ENCODE peak calls at places on chromosome 18, in seven cellular contexts. One of them, this sample, is unnamed.

GRCh38 chr18:35438480-35439234 is 59.1 kb downstream of the INO80C start:
- DNase-seq in osteoblast: peak
- DNase-seq in adipocyte: no peak
- DNase-seq in HCEC 1CT: no peak
- DNase-seq in left lobe of liver: no peak
- DNase-seq in CD8-positive, alpha-beta T cell: no peak
- DNase-seq in GM19239: no peak
- DNase-seq in this sample: no peak

GRCh38 chr18:62999392-62999791 is 284.1 kb downstream of the PHLPP1 start:
- DNase-seq in left lobe of liver: peak
- DNase-seq in CD8-positive, alpha-beta T cell: no peak
- DNase-seq in HCEC 1CT: peak
- DNase-seq in adipocyte: no peak
- DNase-seq in GM19239: no peak
- DNase-seq in osteoblast: peak
- DNase-seq in this sample: no peak

GRCh38 chr18:74204543-74205152 is 56.3 kb downstream of the TIMM21 start:
- DNase-seq in HCEC 1CT: no peak
- DNase-seq in left lobe of liver: peak
- DNase-seq in adipocyte: peak
- DNase-seq in GM19239: no peak
- DNase-seq in osteoblast: no peak
- DNase-seq in CD8-positive, alpha-beta T cell: no peak
- DNase-seq in this sample: no peak

GRCh38 chr18:78510636-78511035 is 469.0 kb upstream of the SALL3 start:
- DNase-seq in osteoblast: no peak
- DNase-seq in CD8-positive, alpha-beta T cell: no peak
- DNase-seq in left lobe of liver: no peak
- DNase-seq in GM19239: no peak
- DNase-seq in adipocyte: no peak
- DNase-seq in HCEC 1CT: no peak
- DNase-seq in this sample: no peak

GRCh38 chr18:49041677-49042570 is 91.2 kb upstream of the SMAD7 start:
- DNase-seq in adipocyte: peak
- DNase-seq in GM19239: no peak
- DNase-seq in CD8-positive, alpha-beta T cell: no peak
- DNase-seq in HCEC 1CT: peak
- DNase-seq in osteoblast: peak
- DNase-seq in left lobe of liver: no peak
- DNase-seq in this sample: peak

GRCh38 chr18:45806226-45806625 is 19.2 kb upstream of the SIGLEC15 start:
- DNase-seq in left lobe of liver: no peak
- DNase-seq in GM19239: no peak
- DNase-seq in HCEC 1CT: no peak
- DNase-seq in CD8-positive, alpha-beta T cell: no peak
- DNase-seq in osteoblast: no peak
- DNase-seq in adipocyte: no peak
- DNase-seq in this sample: no peak

GRCh38 chr18:36811955-36812354 is 16.8 kb downstream of the TPGS2 start:
- DNase-seq in osteoblast: no peak
- DNase-seq in left lobe of liver: no peak
- DNase-seq in CD8-positive, alpha-beta T cell: no peak
- DNase-seq in GM19239: no peak
- DNase-seq in adipocyte: peak
- DNase-seq in HCEC 1CT: no peak
- DNase-seq in this sample: no peak

GRCh38 chr18:48149020-48149685 is 218.7 kb upstream of the SMAD2 start:
- DNase-seq in CD8-positive, alpha-beta T cell: no peak
- DNase-seq in GM19239: no peak
- DNase-seq in osteoblast: no peak
- DNase-seq in adipocyte: no peak
- DNase-seq in left lobe of liver: no peak
- DNase-seq in HCEC 1CT: no peak
- DNase-seq in this sample: no peak

GRCh38 chr18:62245177-62245576 is 58.1 kb downstream of the RELCH start:
- DNase-seq in osteoblast: no peak
- DNase-seq in GM19239: no peak
- DNase-seq in HCEC 1CT: no peak
- DNase-seq in left lobe of liver: no peak
- DNase-seq in adipocyte: no peak
- DNase-seq in CD8-positive, alpha-beta T cell: no peak
- DNase-seq in this sample: no peak

GRCh38 chr18:27797484-27797883 is 379.4 kb downstream of the CDH2 start:
- DNase-seq in osteoblast: no peak
- DNase-seq in adipocyte: no peak
- DNase-seq in HCEC 1CT: no peak
- DNase-seq in CD8-positive, alpha-beta T cell: no peak
- DNase-seq in GM19239: no peak
- DNase-seq in left lobe of liver: no peak
- DNase-seq in this sample: no peak

GRCh38 chr18:35121531-35121930 is 80.3 kb downstream of the MAPRE2 start:
- DNase-seq in GM19239: no peak
- DNase-seq in left lobe of liver: no peak
- DNase-seq in osteoblast: no peak
- DNase-seq in CD8-positive, alpha-beta T cell: no peak
- DNase-seq in HCEC 1CT: no peak
- DNase-seq in adipocyte: no peak
- DNase-seq in this sample: no peak

GRCh38 chr18:70499218-70499691 is 210.4 kb downstream of the SOCS6 start:
- DNase-seq in osteoblast: no peak
- DNase-seq in GM19239: no peak
- DNase-seq in adipocyte: no peak
- DNase-seq in left lobe of liver: no peak
- DNase-seq in HCEC 1CT: no peak
- DNase-seq in CD8-positive, alpha-beta T cell: no peak
- DNase-seq in this sample: no peak

GRCh38 chr18:56651771-56652092 is 573 bp downstream of the WDR7 start:
- DNase-seq in GM19239: no peak
- DNase-seq in left lobe of liver: no peak
- DNase-seq in HCEC 1CT: no peak
- DNase-seq in osteoblast: no peak
- DNase-seq in adipocyte: no peak
- DNase-seq in CD8-positive, alpha-beta T cell: no peak
- DNase-seq in this sample: no peak

GRCh38 chr18:44696892-44697291 is 16.2 kb downstream of the SETBP1 start:
- DNase-seq in osteoblast: peak
- DNase-seq in adipocyte: no peak
- DNase-seq in HCEC 1CT: no peak
- DNase-seq in CD8-positive, alpha-beta T cell: no peak
- DNase-seq in GM19239: no peak
- DNase-seq in left lobe of liver: peak
- DNase-seq in this sample: no peak

GRCh38 chr18:33581816-33582215 is 3.8 kb downstream of the ASXL3 start:
- DNase-seq in left lobe of liver: no peak
- DNase-seq in CD8-positive, alpha-beta T cell: no peak
- DNase-seq in osteoblast: no peak
- DNase-seq in HCEC 1CT: no peak
- DNase-seq in adipocyte: no peak
- DNase-seq in GM19239: no peak
- DNase-seq in this sample: peak

GRCh38 chr18:31278609-31279071 is 39.3 kb upstream of the DSG1 start:
- DNase-seq in adipocyte: no peak
- DNase-seq in CD8-positive, alpha-beta T cell: no peak
- DNase-seq in HCEC 1CT: no peak
- DNase-seq in osteoblast: no peak
- DNase-seq in GM19239: no peak
- DNase-seq in left lobe of liver: no peak
- DNase-seq in this sample: no peak

GRCh38 chr18:56728741-56729140 is 77.6 kb downstream of the WDR7 start:
- DNase-seq in osteoblast: no peak
- DNase-seq in GM19239: no peak
- DNase-seq in left lobe of liver: no peak
- DNase-seq in adipocyte: no peak
- DNase-seq in HCEC 1CT: no peak
- DNase-seq in CD8-positive, alpha-beta T cell: no peak
- DNase-seq in this sample: no peak

GRCh38 chr18:49250819-49251388 is 209.5 kb downstream of the DYM start:
- DNase-seq in left lobe of liver: no peak
- DNase-seq in GM19239: no peak
- DNase-seq in adipocyte: peak
- DNase-seq in HCEC 1CT: peak
- DNase-seq in osteoblast: no peak
- DNase-seq in CD8-positive, alpha-beta T cell: no peak
- DNase-seq in this sample: no peak

GRCh38 chr18:26003391-26003790 is 87.0 kb downstream of the SS18 start:
- DNase-seq in GM19239: no peak
- DNase-seq in left lobe of liver: no peak
- DNase-seq in HCEC 1CT: no peak
- DNase-seq in CD8-positive, alpha-beta T cell: no peak
- DNase-seq in osteoblast: no peak
- DNase-seq in adipocyte: no peak
- DNase-seq in this sample: no peak

GRCh38 chr18:23207191-23207955 is 72.1 kb downstream of the CABLES1 start:
- DNase-seq in HCEC 1CT: peak
- DNase-seq in GM19239: peak
- DNase-seq in adipocyte: no peak
- DNase-seq in CD8-positive, alpha-beta T cell: no peak
- DNase-seq in osteoblast: peak
- DNase-seq in left lobe of liver: no peak
- DNase-seq in this sample: no peak

GRCh38 chr18:14189858-14190257 is 57.6 kb upstream of the ZNF519 start:
- DNase-seq in osteoblast: no peak
- DNase-seq in HCEC 1CT: no peak
- DNase-seq in GM19239: no peak
- DNase-seq in CD8-positive, alpha-beta T cell: no peak
- DNase-seq in adipocyte: no peak
- DNase-seq in left lobe of liver: no peak
- DNase-seq in this sample: no peak

GRCh38 chr18:79871481-79872091 is 73.8 kb downstream of the KCNG2 start:
- DNase-seq in osteoblast: peak
- DNase-seq in left lobe of liver: peak
- DNase-seq in HCEC 1CT: no peak
- DNase-seq in GM19239: no peak
- DNase-seq in adipocyte: no peak
- DNase-seq in CD8-positive, alpha-beta T cell: no peak
- DNase-seq in this sample: no peak

GRCh38 chr18:61322265-61322873 is 10.9 kb upstream of the CDH20 start:
- DNase-seq in osteoblast: peak
- DNase-seq in CD8-positive, alpha-beta T cell: no peak
- DNase-seq in GM19239: peak
- DNase-seq in adipocyte: peak
- DNase-seq in HCEC 1CT: peak
- DNase-seq in left lobe of liver: no peak
- DNase-seq in this sample: peak

This sample was measured in head of caudate nucleus.